ENCODE peak calls at places on chromosome 14, in eight cellular contexts. F is cardiac muscle cell; J is H9; I is pancreas; N is heart left ventricle; Q is ovary; B is left ventricle myocardium inferior; C is effector memory CD4-positive, alpha-beta T cell. M is an unnamed sample. For H3K4me1, the result is how much of the 10 kb centered on the place peaks cover.

GRCh38 chr14:93044116-93044515 is 71.6 kb downstream of the ITPK1 start:
- DNase-seq in Q (no peak), J (no peak), I (no peak), B (no peak), C (no peak), N (no peak), F (no peak), M (no peak)

GRCh38 chr14:25680934-25681333 is 631.0 kb upstream of the STXBP6 start:
- DNase-seq in N (no peak), I (no peak), Q (no peak), C (no peak), B (no peak), F (no peak), J (no peak), M (no peak)

GRCh38 chr14:28765907-28766504 is 581 bp upstream of the FOXG1 start:
- DNase-seq in I (peak), C (no peak), F (peak), B (no peak), N (no peak), Q (peak), J (peak), M (no peak)

GRCh38 chr14:20613094-20614037 is 22.2 kb upstream of the RNASE12 start:
- DNase-seq in F (peak), C (peak), N (peak), J (peak), B (peak), I (peak), Q (peak), M (peak)

GRCh38 chr14:37970696-37971095 is 237.0 kb upstream of the SSTR1 start:
- DNase-seq in C (no peak), B (no peak), Q (no peak), J (no peak), N (no peak), I (no peak), F (no peak), M (no peak)

GRCh38 chr14:58963873-58964597 is 224.4 kb upstream of the DAAM1 start:
- DNase-seq in B (no peak), Q (no peak), F (no peak), C (no peak), J (no peak), I (no peak), N (no peak), M (no peak)

GRCh38 chr14:26867171-26867757 is 269.4 kb upstream of the NOVA1 start:
- DNase-seq in I (no peak), J (no peak), B (no peak), N (no peak), C (no peak), F (no peak), Q (no peak), M (no peak)

GRCh38 chr14:23173039-23173438 is 10.4 kb downstream of the SLC7A8 start:
- DNase-seq in F (no peak), C (no peak), Q (no peak), J (no peak), B (no peak), I (no peak), N (no peak), M (no peak)

GRCh38 chr14:36495666-36496065 is 24.4 kb downstream of the NKX2-1 start:
- DNase-seq in Q (no peak), B (no peak), C (no peak), J (no peak), I (no peak), F (no peak), N (no peak), M (no peak)

GRCh38 chr14:49984419-49984818 is 91.5 kb downstream of the ARF6 start:
- DNase-seq in B (no peak), C (no peak), J (no peak), I (no peak), N (no peak), F (no peak), Q (no peak), M (no peak)

GRCh38 chr14:43938588-43939281 is 568.3 kb downstream of the FSCB start:
- DNase-seq in N (no peak), C (no peak), J (no peak), Q (no peak), F (no peak), I (peak), B (no peak), M (no peak)

GRCh38 chr14:40280652-40281051 is 848.4 kb upstream of the FBXO33 start:
- DNase-seq in Q (no peak), J (no peak), N (no peak), B (no peak), I (no peak), F (no peak), C (no peak), M (no peak)

GRCh38 chr14:31090872-31091764 is 64.9 kb upstream of the STRN3 start:
- DNase-seq in I (no peak), Q (no peak), J (no peak), B (no peak), N (no peak), C (no peak), F (peak), M (peak)

GRCh38 chr14:102901633-102902032 is 20.8 kb upstream of the AMN start:
- DNase-seq in I (no peak), F (no peak), J (no peak), N (no peak), C (no peak), Q (no peak), B (no peak), M (no peak)

GRCh38 chr14:92659765-92660561 is 88.5 kb downstream of the LGMN start:
- DNase-seq in I (no peak), B (peak), N (peak), F (peak), C (no peak), Q (no peak), J (no peak), M (peak)

GRCh38 chr14:37047996-37048395 is 124.4 kb downstream of the SLC25A21 start:
- DNase-seq in Q (no peak), N (no peak), I (no peak), B (no peak), F (no peak), C (no peak), J (no peak), M (no peak)

GRCh38 chr14:56002876-56003625 is 115.2 kb upstream of the PELI2 start:
- DNase-seq in J (no peak), C (no peak), N (no peak), B (no peak), I (no peak), Q (no peak), F (no peak), M (no peak)

GRCh38 chr14:59274991-59275391 is 86.5 kb downstream of the DAAM1 start:
- DNase-seq in C (no peak), J (peak), I (no peak), N (peak), Q (no peak), F (no peak), B (peak), M (no peak)

GRCh38 chr14:101122855-101123129 is 219.3 kb upstream of the RTL1 start:
- DNase-seq in I (peak), J (no peak), N (no peak), Q (no peak), F (no peak), C (no peak), B (no peak), M (peak)

GRCh38 chr14:60773558-60773957 is 39.0 kb downstream of the MNAT1 start:
- DNase-seq in B (no peak), I (no peak), C (no peak), J (no peak), F (no peak), N (no peak), Q (no peak), M (no peak)

GRCh38 chr14:74429991-74430390 is 4.0 kb upstream of the SYNDIG1L start:
- DNase-seq in F (no peak), I (no peak), N (no peak), Q (no peak), B (no peak), J (no peak), C (no peak), M (no peak)

GRCh38 chr14:77100961-77101360 is 2.9 kb downstream of the CIPC start:
- DNase-seq in B (no peak), N (no peak), J (no peak), Q (no peak), C (no peak), I (no peak), F (no peak), M (no peak)
- H3K4me1 ChIP-seq in B (half or more), N (half or more), J (under half), Q (under half), C (under half), I (under half), F (under half), M (under half)

DNA sequence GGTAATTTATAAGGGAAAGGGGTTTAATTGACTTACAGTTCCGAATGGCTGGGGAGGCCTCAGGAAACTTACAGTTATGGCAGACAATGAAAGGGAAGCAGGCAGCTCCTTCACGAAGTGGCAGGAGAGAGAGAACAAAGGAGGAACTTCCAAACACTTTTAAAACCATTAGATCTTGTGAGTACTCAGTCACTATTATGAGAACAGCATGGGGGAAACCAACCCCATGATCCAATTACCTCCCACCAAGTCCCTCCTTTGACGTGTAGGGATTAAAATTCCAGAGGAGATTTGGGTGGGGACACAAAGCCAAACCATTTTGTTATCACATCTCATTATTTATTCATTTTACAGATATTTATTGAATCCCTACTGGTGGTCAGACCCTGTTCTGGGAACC is 822.8 kb downstream of the GALC start:
- DNase-seq in I (no peak), C (no peak), N (no peak), B (no peak), F (no peak), J (peak), Q (no peak), M (no peak)
- H3K27ac ChIP-seq in I (no peak), C (no peak), N (no peak), B (no peak), F (no peak), J (no peak), Q (no peak), M (no peak)

DNA sequence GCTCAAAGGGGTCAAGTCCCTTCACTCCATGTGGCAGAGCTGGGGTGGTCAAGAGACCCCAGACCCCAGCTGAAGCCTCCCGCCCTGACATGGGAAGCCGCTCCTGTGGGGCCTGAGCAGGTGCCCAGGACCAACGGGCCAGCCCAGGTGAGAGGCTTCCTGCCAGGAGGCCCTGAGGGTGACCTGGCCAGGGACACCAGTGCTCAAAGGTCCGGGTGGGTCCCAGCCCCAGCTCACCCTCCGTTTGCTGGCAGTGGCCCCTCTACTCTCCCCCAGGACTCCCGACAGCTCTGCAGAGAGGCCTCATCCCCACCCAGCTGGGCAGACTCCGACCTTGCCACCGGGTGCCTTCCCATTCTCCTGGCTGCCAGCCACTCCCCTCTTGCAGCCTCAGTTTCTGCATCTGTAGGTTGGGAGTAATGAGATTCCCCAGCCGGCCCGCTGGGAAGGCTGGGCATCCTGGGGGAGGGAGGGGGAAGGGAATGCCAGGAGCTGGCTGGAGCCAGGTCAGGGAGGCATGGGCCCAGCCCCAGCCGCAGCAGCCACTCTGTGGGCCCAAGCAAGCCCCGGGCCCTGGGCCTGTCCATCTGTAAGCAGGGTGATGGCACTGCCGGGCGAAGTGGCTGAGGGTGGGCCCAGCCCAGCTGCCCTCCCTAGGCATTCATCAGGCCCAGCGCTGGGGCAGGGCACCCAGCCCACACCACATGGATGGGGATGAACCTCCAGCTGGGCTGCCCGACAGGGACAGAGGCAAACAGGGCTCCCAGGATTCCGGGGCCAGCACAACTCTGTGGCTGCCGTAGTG is 10.3 kb upstream of the INF2 start:
- DNase-seq in B (peak), F (no peak), N (peak), J (no peak), Q (peak), C (no peak), I (no peak), M (no peak)
- H3K4me1 ChIP-seq in B (half or more), F (half or more), N (half or more), J (under half), Q (under half), C (under half), I (under half), M (under half)

GRCh38 chr14:67928375-67928774 is 108.8 kb downstream of the RAD51B start:
- DNase-seq in Q (no peak), J (peak), C (no peak), N (no peak), I (no peak), F (no peak), B (no peak), M (no peak)
- H3K27ac ChIP-seq in Q (no peak), J (no peak), C (no peak), N (no peak), I (no peak), F (no peak), B (no peak), M (no peak)

GRCh38 chr14:78075033-78075432 is 95.1 kb upstream of the NRXN3 start:
- DNase-seq in I (no peak), Q (no peak), N (no peak), C (no peak), J (no peak), B (no peak), F (no peak), M (no peak)
- H3K4me1 ChIP-seq in I (under half), Q (under half), N (under half), C (under half), J (under half), B (under half), F (under half), M (under half)

GRCh38 chr14:96861568-96862310 is 64.6 kb downstream of the VRK1 start:
- DNase-seq in B (no peak), I (no peak), C (no peak), N (no peak), J (peak), F (no peak), Q (no peak), M (no peak)
- H3K27ac ChIP-seq in B (no peak), I (no peak), C (no peak), N (no peak), J (no peak), F (peak), Q (no peak), M (no peak)

GRCh38 chr14:105487986-105488777 is 1.5 kb downstream of the CRIP1 start:
- DNase-seq in N (no peak), Q (no peak), B (peak), F (no peak), J (no peak), I (no peak), C (no peak), M (no peak)

GRCh38 chr14:105490318-105490571 is 801 bp upstream of the TEDC1 start:
- DNase-seq in N (no peak), F (no peak), C (no peak), B (peak), Q (peak), J (no peak), I (peak), M (no peak)

GRCh38 chr14:105490572-105491365 is at the start of gene TEDC1:
- DNase-seq in B (peak), C (peak), Q (peak), F (peak), N (peak), I (peak), J (peak), M (peak)

GRCh38 chr14:105488781-105489606 is 2.1 kb upstream of the TEDC1 start:
- DNase-seq in Q (no peak), N (no peak), I (no peak), F (no peak), J (no peak), C (no peak), B (peak), M (no peak)

GRCh38 chr14:105489607-105490317 is 1.3 kb upstream of the TEDC1 start:
- DNase-seq in C (peak), F (peak), J (peak), B (peak), I (peak), N (peak), Q (peak), M (peak)
- H3K4me1 ChIP-seq in C (under half), F (under half), J (under half), B (half or more), I (under half), N (half or more), Q (under half), M (under half)

GRCh38 chr14:64438181-64438839 is 27.0 kb upstream of the AKAP5 start:
- DNase-seq in N (no peak), Q (no peak), J (no peak), I (no peak), B (no peak), F (peak), C (no peak), M (no peak)

GRCh38 chr14:64439141-64439540 is 26.2 kb upstream of the AKAP5 start:
- DNase-seq in C (no peak), Q (no peak), B (no peak), N (no peak), J (no peak), F (no peak), I (no peak), M (no peak)

GRCh38 chr14:64444140-64444539 is 21.2 kb upstream of the AKAP5 start:
- DNase-seq in I (no peak), C (no peak), Q (no peak), B (no peak), J (no peak), N (no peak), F (no peak), M (no peak)

GRCh38 chr14:64442300-64442988 is 22.9 kb upstream of the AKAP5 start:
- DNase-seq in J (no peak), F (peak), Q (no peak), B (peak), N (peak), I (no peak), C (no peak), M (no peak)

DNA sequence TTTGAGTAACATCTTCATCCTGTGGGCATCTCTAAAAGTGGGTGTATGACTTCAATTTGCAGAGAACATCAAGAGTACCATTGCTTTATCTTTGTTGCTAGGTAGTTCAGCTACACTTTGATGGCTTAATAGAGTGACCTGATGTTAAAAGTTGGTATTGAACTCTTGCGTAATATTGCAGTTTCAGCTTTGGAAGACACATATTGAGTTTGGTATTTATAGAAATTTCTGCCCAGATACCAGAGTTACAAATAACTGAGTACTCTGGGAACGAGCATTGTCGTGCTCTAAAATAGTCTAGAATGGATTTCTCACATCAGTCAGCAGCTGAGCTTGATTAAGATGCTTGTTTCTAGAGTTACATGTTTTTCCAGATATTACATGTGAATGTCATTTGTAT is 24.8 kb upstream of the AKAP5 start:
- DNase-seq in N (no peak), B (no peak), Q (no peak), F (no peak), J (no peak), C (no peak), I (no peak), M (no peak)
- H3K27ac ChIP-seq in N (no peak), B (no peak), Q (no peak), F (no peak), J (no peak), C (no peak), I (no peak), M (no peak)

GRCh38 chr14:71586131-71586893 is 345.9 kb upstream of the RGS6 start:
- DNase-seq in J (no peak), N (no peak), Q (no peak), C (no peak), F (peak), I (no peak), B (no peak), M (no peak)
- H3K4me1 ChIP-seq in J (under half), N (under half), Q (under half), C (under half), F (under half), I (under half), B (under half), M (under half)